ENCODE peak calls at places on chromosomes 11 and 22, in four cellular contexts. Y is activated CD4-positive, alpha-beta T cell treated with anti-CD3 and anti-CD28 coated beads, Interleukin-2, amount 10 ng/mL, durations not matched to agents 7 days and 5 days; X is kidney; Q is CD8-positive, alpha-beta T cell. L is an unnamed sample.

GRCh38 chr11:74746868-74747267 is 1.8 kb upstream of the RNF169 start:
- DNase-seq in X (no peak), Y (no peak), Q (no peak), L (no peak)

GRCh38 chr11:73384871-73385692 is 8.9 kb downstream of the RELT start:
- DNase-seq in Y (peak), X (peak), Q (no peak), L (peak)

GRCh38 chr11:28529540-28530410 is 421.6 kb downstream of the METTL15 start:
- DNase-seq in Q (no peak), Y (peak), X (no peak), L (no peak)

GRCh38 chr11:66906077-66906929 is 49.4 kb downstream of the LRFN4 start:
- DNase-seq in X (no peak), Y (no peak), Q (no peak), L (no peak)

GRCh38 chr11:94650756-94651155 is 83.6 kb downstream of the PIWIL4 start:
- DNase-seq in Q (no peak), X (peak), Y (no peak), L (no peak)

GRCh38 chr11:10550503-10550902 is 9.5 kb upstream of the RNF141 start:
- DNase-seq in X (no peak), Q (no peak), Y (no peak), L (no peak)

GRCh38 chr22:33112606-33113005 is 54.4 kb upstream of the SYN3 start:
- DNase-seq in X (no peak), Y (no peak), Q (no peak), L (no peak)

GRCh38 chr11:12086271-12087074 is 23.9 kb upstream of the MICAL2 start:
- DNase-seq in Y (no peak), Q (no peak), X (peak), L (no peak)

GRCh38 chr22:31099386-31099785 is 8.0 kb downstream of the SELENOM start:
- DNase-seq in Q (no peak), X (no peak), Y (no peak), L (no peak)

GRCh38 chr22:38029901-38030300 is 27.3 kb upstream of the PICK1 start:
- DNase-seq in Q (no peak), X (peak), Y (no peak), L (no peak)

GRCh38 chr22:22067192-22067591 is 84.6 kb upstream of the TOP3B start:
- DNase-seq in Y (no peak), Q (no peak), X (no peak), L (no peak)

GRCh38 chr11:64359712-64360402 is 895 bp downstream of the RPS6KA4 start:
- DNase-seq in Q (no peak), Y (peak), X (peak), L (no peak)

GRCh38 chr22:27990879-27991278 is 71.8 kb upstream of the PITPNB start:
- DNase-seq in Y (no peak), X (no peak), Q (no peak), L (no peak)

GRCh38 chr11:34793666-34794065 is 122.5 kb downstream of the APIP start:
- DNase-seq in Q (no peak), X (no peak), Y (no peak), L (no peak)

GRCh38 chr11:1943576-1943975 is 3.6 kb upstream of the MRPL23 start:
- DNase-seq in X (peak), Q (no peak), Y (peak), L (no peak)

GRCh38 chr11:120180571-120181445 is 30.0 kb upstream of the OAF start:
- DNase-seq in Y (peak), X (peak), Q (no peak), L (no peak)

GRCh38 chr11:1235615-1236315 is 12.9 kb downstream of the MUC5B start:
- DNase-seq in Q (no peak), X (peak), Y (no peak), L (no peak)

GRCh38 chr11:61477734-61478148 is 30.8 kb upstream of the LRRC10B start:
- DNase-seq in Y (peak), Q (peak), X (no peak), L (peak)

GRCh38 chr11:108853864-108854263 is 189.0 kb downstream of the DDX10 start:
- DNase-seq in Y (peak), Q (peak), X (no peak), L (no peak)

GRCh38 chr22:39287076-39287743 is 32.2 kb downstream of the RPL3 start:
- DNase-seq in X (no peak), Q (no peak), Y (no peak), L (peak)

GRCh38 chr11:129637473-129637872 is 178.2 kb upstream of the TMEM45B start:
- DNase-seq in Q (no peak), X (no peak), Y (no peak), L (no peak)

GRCh38 chr11:131661137-131661536 is 290.7 kb downstream of the NTM start:
- DNase-seq in X (no peak), Q (no peak), Y (no peak), L (no peak)

GRCh38 chr11:91199866-91200265 is 977.0 kb upstream of the CHORDC1 start:
- DNase-seq in Y (no peak), Q (no peak), X (no peak), L (no peak)

GRCh38 chr22:17706451-17706900 is 67.8 kb downstream of the BID start:
- DNase-seq in Y (peak), X (no peak), Q (no peak), L (peak)

GRCh38 chr11:2387266-2387982 is 10.3 kb downstream of the CD81 start:
- DNase-seq in Y (peak), Q (no peak), X (peak), L (no peak)

GRCh38 chr11:1727861-1728260 is 22.5 kb downstream of the IFITM10 start:
- DNase-seq in Y (no peak), Q (no peak), X (no peak), L (no peak)

GRCh38 chr11:36155770-36156485 is 133.3 kb downstream of the COMMD9 start:
- DNase-seq in X (no peak), Y (no peak), Q (no peak), L (no peak)

GRCh38 chr22:24055283-24055682 is 44.2 kb downstream of the CABIN1 start:
- DNase-seq in Q (no peak), Y (no peak), X (no peak), L (no peak)

GRCh38 chr11:95682552-95682951 is 107.0 kb downstream of the FAM76B start:
- DNase-seq in X (no peak), Y (no peak), Q (no peak), L (no peak)